ENCODE peak calls at places on chromosomes 13 and 19, in nine cellular contexts. X, S, D, P, W, T, R, M and Z are unnamed samples.

GRCh38 chr13:50914848-50915247 is 5.3 kb downstream of the RNASEH2B start:
- DNase-seq in S (peak; percentile 10), X (peak; percentile 37), R (no peak), T (no peak), M (no peak), W (no peak), P (no peak), D (no peak), Z (no peak)

GRCh38 chr19:9009935-9010651 is at the start of gene MUC16:
- DNase-seq in S (no peak), P (no peak), T (no peak), W (no peak), X (no peak), D (no peak), M (no peak), R (no peak), Z (no peak)

GRCh38 chr13:64527561-64527960 is 2702.6 kb downstream of the PCDH9 start:
- DNase-seq in M (no peak), D (no peak), T (no peak), S (no peak), W (no peak), X (no peak), P (no peak), R (no peak), Z (no peak)

GRCh38 chr13:108200781-108201398 is 14.4 kb downstream of the LIG4 start:
- DNase-seq in T (no peak), M (no peak), D (no peak), S (peak; percentile 47), P (no peak), W (no peak), X (peak; percentile 66), R (no peak), Z (no peak)

GRCh38 chr13:53250272-53250875 is 221.8 kb downstream of the OLFM4 start:
- DNase-seq in X (peak; percentile 76), R (no peak), S (peak; percentile 57), D (no peak), M (no peak), W (no peak), T (no peak), P (no peak), Z (peak; percentile 34)

GRCh38 chr13:85798999-85799646 is at the start of gene SLITRK6:
- DNase-seq in P (no peak), X (peak; percentile 48), D (no peak), W (no peak), R (no peak), S (peak; percentile 77), T (no peak), M (no peak), Z (peak; percentile 7)

GRCh38 chr13:65679240-65679639 is 1550.9 kb downstream of the PCDH9 start:
- DNase-seq in R (no peak), D (no peak), P (no peak), W (no peak), M (no peak), T (no peak), X (peak; percentile 64), S (peak; percentile 65), Z (no peak)

GRCh38 chr13:98599502-98600328 is 22.8 kb upstream of the STK24 start:
- DNase-seq in T (no peak), M (no peak), S (peak; percentile 22), X (no peak), P (no peak), W (no peak), R (no peak), D (no peak), Z (no peak)

GRCh38 chr19:55119053-55119452 is 1.6 kb upstream of the PPP1R12C start:
- DNase-seq in X (peak; percentile 44), D (no peak), R (no peak), M (no peak), P (no peak), W (no peak), T (no peak), S (no peak), Z (no peak)

GRCh38 chr13:89455741-89456140 is 1784.6 kb downstream of the SLITRK5 start:
- DNase-seq in W (no peak), D (no peak), M (no peak), S (no peak), T (no peak), R (no peak), P (no peak), X (peak; percentile 3), Z (no peak)

GRCh38 chr13:97113231-97114001 is 108.7 kb upstream of the MBNL2 start:
- DNase-seq in T (no peak), X (no peak), D (no peak), M (peak; percentile 37), R (peak; percentile 23), S (no peak), P (no peak), W (no peak), Z (no peak)

GRCh38 chr13:98144501-98145350 is 1.8 kb downstream of the FARP1 start:
- DNase-seq in T (no peak), M (no peak), P (no peak), S (peak; percentile 74), R (no peak), X (peak; percentile 49), D (no peak), W (peak; percentile 57), Z (peak; percentile 37)

GRCh38 chr19:16078759-16079707 is 2.7 kb downstream of the TPM4 start:
- DNase-seq in W (no peak), D (no peak), P (peak; percentile 77), T (no peak), X (peak; percentile 98), R (peak; percentile 84), M (peak; percentile 81), S (peak; percentile 97), Z (peak; percentile 95)

GRCh38 chr13:36789061-36789460 is 30.0 kb upstream of the RFXAP start:
- DNase-seq in P (no peak), M (no peak), S (peak; percentile 34), W (no peak), R (no peak), X (peak; percentile 55), D (no peak), T (no peak), Z (no peak)

GRCh38 chr19:12668937-12669271 is 2.3 kb downstream of the WDR83 start:
- DNase-seq in M (peak; percentile 47), D (peak; percentile 71), R (peak; percentile 89), W (peak; percentile 48), S (peak; percentile 87), T (no peak), P (peak; percentile 62), X (peak; percentile 60), Z (no peak)

GRCh38 chr13:73647417-73647816 is 486.8 kb downstream of the KLF12 start:
- DNase-seq in R (no peak), T (no peak), S (no peak), W (no peak), P (no peak), D (no peak), X (no peak), M (no peak), Z (no peak)

GRCh38 chr13:48804836-48805601 is 151.3 kb downstream of the CYSLTR2 start:
- DNase-seq in P (no peak), T (no peak), M (no peak), R (no peak), W (no peak), X (peak; percentile 76), D (no peak), S (peak; percentile 70), Z (no peak)

DNA sequence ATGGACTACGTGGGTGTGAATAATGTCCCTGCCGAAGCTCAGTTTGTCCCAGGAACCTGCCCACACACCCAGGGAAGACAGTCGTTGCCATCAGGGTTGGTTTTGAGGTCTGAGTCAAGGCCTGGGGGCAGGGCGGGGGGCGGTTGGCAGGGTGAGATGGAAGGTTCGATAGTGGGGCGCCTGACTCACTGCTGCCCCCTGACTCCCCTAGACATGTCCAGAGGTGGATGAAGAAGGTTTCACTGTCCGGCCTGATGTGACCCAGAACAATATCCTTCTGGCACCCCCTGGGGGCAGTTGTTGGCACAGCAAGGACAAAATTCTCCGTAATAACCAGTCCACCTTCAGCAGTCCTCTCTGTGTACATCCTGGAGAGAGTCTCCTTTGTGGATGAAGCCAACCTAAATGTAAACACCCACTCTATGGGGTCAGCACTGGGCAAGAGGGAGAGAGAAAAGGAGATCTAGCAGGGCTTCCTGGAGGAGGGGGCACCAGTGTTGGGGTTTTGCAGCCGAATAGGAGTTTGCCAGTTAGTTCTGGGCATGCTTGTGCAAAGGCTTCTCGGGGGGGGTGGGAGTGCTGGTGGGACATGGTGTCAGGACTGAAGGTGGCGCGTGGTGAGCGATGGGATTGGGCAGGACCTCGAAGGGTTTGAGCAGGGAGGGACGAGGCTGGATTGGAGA is 19.6 kb upstream of the B3GNT3 start:
- DNase-seq in W (peak; percentile 71), R (no peak), X (peak; percentile 47), P (peak; percentile 49), M (no peak), T (no peak), D (no peak), S (peak; percentile 67), Z (no peak)
- TF ChIP-seq CTCF in W (peak; percentile 66), R (peak; percentile 58), X (peak; percentile 65), P (peak; percentile 36), M (peak; percentile 13), T (no peak), D (peak; percentile 23), S (peak; percentile 60), Z (peak; percentile 63)

GRCh38 chr13:68019901-68020300 is 789.8 kb upstream of the PCDH9 start:
- DNase-seq in X (no peak), S (no peak), R (no peak), D (no peak), P (no peak), M (no peak), W (no peak), T (no peak), Z (no peak)
- TF ChIP-seq CTCF in X (no peak), S (no peak), R (no peak), D (no peak), P (no peak), M (no peak), W (no peak), T (no peak), Z (no peak)

GRCh38 chr19:46076031-46076880 is 35.5 kb upstream of the IGFL4 start:
- DNase-seq in T (no peak), R (no peak), W (no peak), S (no peak), X (no peak), P (no peak), D (no peak), M (no peak), Z (no peak)
- TF ChIP-seq CTCF in T (no peak), R (no peak), W (peak; percentile 16), S (no peak), X (no peak), P (no peak), D (no peak), M (no peak), Z (no peak)

GRCh38 chr19:48596679-48597465 is 9.7 kb upstream of the SPACA4 start:
- DNase-seq in T (no peak), D (no peak), S (peak; percentile 7), M (no peak), P (no peak), R (peak; percentile 55), X (no peak), W (no peak), Z (no peak)

GRCh38 chr19:48596237-48596636 is 10.3 kb upstream of the SPACA4 start:
- DNase-seq in P (no peak), X (no peak), W (no peak), D (no peak), T (no peak), S (no peak), R (no peak), M (no peak), Z (no peak)

GRCh38 chr19:48600679-48601382 is 5.7 kb upstream of the SPACA4 start:
- DNase-seq in X (no peak), M (no peak), R (no peak), D (no peak), T (no peak), S (no peak), W (no peak), P (no peak), Z (no peak)

GRCh38 chr19:48595833-48596232 is 10.7 kb upstream of the SPACA4 start:
- DNase-seq in R (no peak), T (no peak), W (no peak), S (no peak), D (no peak), M (no peak), P (no peak), X (no peak), Z (no peak)

GRCh38 chr19:48598996-48599626 is 7.4 kb upstream of the SPACA4 start:
- DNase-seq in P (no peak), X (no peak), R (no peak), T (no peak), W (no peak), M (no peak), D (no peak), S (no peak), Z (no peak)
- TF ChIP-seq CTCF in P (no peak), X (no peak), R (no peak), T (no peak), W (no peak), M (no peak), D (no peak), S (no peak), Z (no peak)